ENCODE peak calls at places on chromosomes 6 and 20, in seven cellular contexts. S is heart left ventricle, P is prostate gland, F is spleen, R is breast epithelium, G is HCT116, X is stomach. N is an unnamed sample.

GRCh38 chr6:121430514-121431460 is 4.7 kb upstream of the GJA1 start:
- DNase-seq in S (no peak), P (no peak), F (no peak), R (no peak), G (peak), X (no peak), N (no peak)

GRCh38 chr6:115733426-115733825 is 327.3 kb downstream of the FRK start:
- DNase-seq in S (no peak), P (no peak), F (no peak), R (no peak), G (no peak), X (no peak), N (no peak)

GRCh38 chr6:149443411-149444181 is 41.2 kb downstream of the ZC3H12D start:
- DNase-seq in S (no peak), P (no peak), F (peak), R (no peak), G (no peak), X (no peak), N (peak)

GRCh38 chr6:170176621-170177382 is 114.1 kb downstream of the DLL1 start:
- DNase-seq in S (no peak), P (peak), F (peak), R (peak), G (no peak), X (no peak), N (no peak)

GRCh38 chr20:44370639-44371218 is 15.2 kb downstream of the HNF4A start:
- DNase-seq in S (no peak), P (no peak), F (no peak), R (no peak), G (no peak), X (peak), N (no peak)

GRCh38 chr6:56746767-56747504 is 104.2 kb upstream of the DST start:
- DNase-seq in S (no peak), P (no peak), F (no peak), R (no peak), G (no peak), X (no peak), N (no peak)

GRCh38 chr6:158024566-158025297 is 43.1 kb downstream of the SYNJ2 start:
- DNase-seq in S (no peak), P (no peak), F (peak), R (no peak), G (no peak), X (no peak), N (no peak)

GRCh38 chr6:12418946-12419345 is 128.8 kb downstream of the EDN1 start:
- DNase-seq in S (no peak), P (no peak), F (no peak), R (no peak), G (no peak), X (no peak), N (no peak)

GRCh38 chr6:53651764-53652401 is 13.7 kb downstream of the KLHL31 start:
- DNase-seq in S (peak), P (peak), F (peak), R (peak), G (peak), X (peak), N (peak)

GRCh38 chr20:45450097-45450818 is 19.3 kb upstream of the WFDC2 start:
- DNase-seq in S (no peak), P (no peak), F (no peak), R (no peak), G (peak), X (no peak), N (peak)

GRCh38 chr6:11675610-11676009 is 103.0 kb downstream of the ADTRP start:
- DNase-seq in S (no peak), P (no peak), F (no peak), R (no peak), G (no peak), X (no peak), N (no peak)

GRCh38 chr20:33933469-33933909 is 60.2 kb upstream of the RALY start:
- DNase-seq in S (peak), P (peak), F (peak), R (peak), G (peak), X (peak), N (peak)

GRCh38 chr6:73739097-73739496 is 43.1 kb downstream of the CD109 start:
- DNase-seq in S (no peak), P (no peak), F (no peak), R (no peak), G (peak), X (no peak), N (no peak)

GRCh38 chr6:3501826-3502505 is 45.1 kb upstream of the SLC22A23 start:
- DNase-seq in S (no peak), P (no peak), F (no peak), R (no peak), G (no peak), X (no peak), N (no peak)

GRCh38 chr6:3280091-3280490 is 21.3 kb downstream of the PSMG4 start:
- DNase-seq in S (no peak), P (no peak), F (peak), R (no peak), G (no peak), X (no peak), N (peak)

GRCh38 chr6:74764486-74764885 is 441.4 kb downstream of the COL12A1 start:
- DNase-seq in S (no peak), P (no peak), F (no peak), R (no peak), G (no peak), X (no peak), N (no peak)

GRCh38 chr6:142871910-142872331 is 73.1 kb downstream of the HIVEP2 start:
- DNase-seq in S (peak), P (peak), F (no peak), R (no peak), G (no peak), X (no peak), N (no peak)

GRCh38 chr6:142377112-142377848 is 75.5 kb downstream of the ADGRG6 start:
- DNase-seq in S (no peak), P (peak), F (no peak), R (no peak), G (peak), X (peak), N (no peak)

GRCh38 chr6:13485923-13486557 is 1.4 kb downstream of the GFOD1 start:
- DNase-seq in S (peak), P (peak), F (peak), R (no peak), G (no peak), X (no peak), N (peak)

GRCh38 chr20:40073535-40074111 is 615.4 kb downstream of the MAFB start:
- DNase-seq in S (no peak), P (no peak), F (no peak), R (no peak), G (no peak), X (no peak), N (no peak)

GRCh38 chr6:169589699-169590257 is 112.1 kb downstream of the WDR27 start:
- DNase-seq in S (no peak), P (no peak), F (no peak), R (no peak), G (no peak), X (no peak), N (no peak)

GRCh38 chr20:62829231-62830230 is 12.7 kb downstream of the COL9A3 start:
- DNase-seq in S (peak), P (no peak), F (peak), R (no peak), G (no peak), X (no peak), N (no peak)

GRCh38 chr6:161557333-161558107 is 283.7 kb upstream of the AGPAT4 start:
- DNase-seq in S (no peak), P (no peak), F (no peak), R (no peak), G (no peak), X (no peak), N (no peak)

GRCh38 chr6:12947191-12947795 is 230.7 kb downstream of the PHACTR1 start:
- DNase-seq in S (no peak), P (no peak), F (no peak), R (no peak), G (no peak), X (no peak), N (no peak)

GRCh38 chr20:363319-364078 is 16.6 kb downstream of the NRSN2 start:
- DNase-seq in S (no peak), P (no peak), F (no peak), R (no peak), G (no peak), X (no peak), N (no peak)

GRCh38 chr6:5623769-5624168 is 362.5 kb downstream of the FARS2 start:
- DNase-seq in S (no peak), P (no peak), F (no peak), R (no peak), G (no peak), X (no peak), N (no peak)

GRCh38 chr6:63816979-63817436 is 181.4 kb downstream of the PHF3 start:
- DNase-seq in S (no peak), P (no peak), F (no peak), R (no peak), G (no peak), X (no peak), N (no peak)

GRCh38 chr20:19095762-19096161 is 116.7 kb upstream of the SLC24A3 start:
- DNase-seq in S (no peak), P (no peak), F (no peak), R (no peak), G (no peak), X (no peak), N (no peak)

GRCh38 chr6:25296217-25296905 is 17.2 kb downstream of the CARMIL1 start:
- DNase-seq in S (no peak), P (no peak), F (no peak), R (no peak), G (no peak), X (no peak), N (no peak)

GRCh38 chr20:49790077-49790798 is 22.4 kb upstream of the SLC9A8 start:
- DNase-seq in S (peak), P (no peak), F (no peak), R (no peak), G (no peak), X (no peak), N (no peak)

GRCh38 chr6:29696147-29697129 is 15.5 kb upstream of the ZFP57 start:
- DNase-seq in S (no peak), P (no peak), F (no peak), R (no peak), G (no peak), X (no peak), N (no peak)

GRCh38 chr6:139219746-139220145 is 72.1 kb downstream of the TXLNB start:
- DNase-seq in S (no peak), P (no peak), F (no peak), R (no peak), G (no peak), X (no peak), N (no peak)

GRCh38 chr6:167543602-167544506 is 219.0 kb downstream of the TTLL2 start:
- DNase-seq in S (peak), P (no peak), F (no peak), R (no peak), G (no peak), X (no peak), N (peak)

GRCh38 chr20:14720251-14720650 is 382.8 kb upstream of the FLRT3 start:
- DNase-seq in S (no peak), P (no peak), F (no peak), R (no peak), G (no peak), X (no peak), N (no peak)

DNA sequence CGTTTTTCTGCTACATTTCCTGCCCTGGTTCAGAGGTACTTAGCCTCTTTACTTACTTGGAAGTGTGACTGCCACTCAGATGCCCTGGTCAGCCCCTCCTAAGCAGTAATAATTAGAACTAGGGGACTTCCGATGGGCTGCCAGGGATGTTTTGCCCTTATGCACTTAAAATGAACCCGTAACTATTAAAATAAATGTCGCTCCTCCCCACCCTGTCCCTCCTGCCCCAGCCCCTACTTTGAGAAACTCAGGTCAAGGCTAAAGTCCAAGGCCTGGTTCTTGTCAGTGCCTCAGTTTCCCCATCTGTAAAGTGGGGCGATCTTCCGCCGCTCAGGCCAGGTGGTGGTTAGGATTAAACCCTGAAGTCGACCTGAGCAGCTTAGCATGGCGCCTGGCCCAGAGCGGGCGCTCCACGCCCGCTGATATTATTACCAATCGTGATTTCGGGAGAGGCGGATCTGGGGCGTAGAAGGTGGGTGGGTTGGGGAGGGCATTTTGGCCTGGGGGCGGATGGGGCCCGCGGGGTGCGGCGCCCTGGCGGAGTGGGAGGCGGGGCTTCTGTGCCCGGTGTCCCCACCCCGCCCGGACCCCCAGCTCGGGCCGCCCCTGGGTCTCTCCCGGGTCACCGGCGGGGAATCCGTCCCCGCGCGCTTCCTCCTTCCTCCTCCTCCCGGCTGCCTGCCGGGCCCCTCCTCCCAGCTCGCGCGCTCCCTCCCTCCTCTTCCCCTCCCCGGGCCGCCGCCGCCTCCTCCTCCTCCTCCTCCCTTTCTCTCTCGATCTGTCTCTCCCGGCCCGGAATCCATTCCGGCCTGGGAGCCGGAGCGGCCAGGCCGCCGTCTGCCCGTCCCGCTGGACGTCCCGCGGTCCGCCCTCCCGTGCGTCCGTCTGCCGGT is at the start of gene SRC:
- DNase-seq in S (peak), P (peak), F (peak), R (peak), G (no peak), X (peak), N (peak)
- TF ChIP-seq POLR2A in S (peak), P (peak), F (no peak), R (no peak), G (peak), X (no peak), N (peak)

GRCh38 chr6:156870926-156871539 is 93.9 kb downstream of the ARID1B start:
- DNase-seq in S (no peak), P (no peak), F (no peak), R (no peak), G (no peak), X (no peak), N (no peak)
- TF ChIP-seq POLR2A in S (no peak), P (no peak), F (no peak), R (no peak), G (no peak), X (no peak), N (no peak)

DNA sequence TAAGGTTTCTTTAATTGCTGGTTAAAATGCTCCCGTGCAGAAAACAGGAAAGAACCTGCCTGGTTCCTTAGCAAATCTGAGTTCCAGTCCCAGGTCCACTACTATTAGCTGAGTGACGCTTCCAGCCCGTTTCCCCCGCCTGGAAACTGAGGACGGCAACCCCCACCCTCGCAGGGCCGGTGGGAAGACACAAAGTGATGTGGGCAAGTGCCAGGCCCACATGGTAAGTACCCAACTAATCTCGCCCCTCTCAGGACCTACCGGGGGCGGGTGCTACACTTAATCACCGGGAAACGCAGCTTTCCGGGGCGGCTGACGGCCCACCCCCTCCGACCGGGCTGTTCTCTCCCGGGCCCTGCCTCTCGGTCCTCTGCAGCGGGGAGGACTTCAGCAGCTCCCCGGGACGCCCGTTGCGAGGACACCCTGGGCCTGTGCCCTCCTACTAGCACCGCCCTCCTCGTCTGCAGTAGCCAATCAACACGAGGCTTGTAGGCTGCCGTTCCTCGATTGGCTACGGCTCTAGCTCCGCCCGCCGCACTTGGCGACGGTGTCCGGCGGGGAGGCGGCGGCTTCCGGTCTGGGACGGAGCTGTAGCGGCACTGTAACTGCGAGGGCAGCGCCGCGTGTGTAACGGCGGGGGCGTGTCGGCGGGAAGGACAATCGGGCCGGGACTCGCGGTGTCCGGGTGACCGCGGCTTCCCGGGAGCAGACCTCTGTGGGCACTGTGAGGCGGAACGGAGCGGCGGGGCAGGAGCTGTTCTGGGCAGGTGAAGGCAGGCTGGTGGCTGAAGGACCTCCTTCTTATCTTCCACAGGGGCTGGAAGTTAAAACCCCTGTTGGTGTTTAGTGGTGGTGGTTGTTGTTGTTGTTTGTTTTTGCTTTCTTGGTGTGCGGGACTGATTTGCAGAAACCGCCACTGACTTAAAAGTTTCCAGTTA is at the start of gene ZBTB9:
- DNase-seq in S (peak), P (peak), F (peak), R (peak), G (peak), X (peak), N (peak)
- TF ChIP-seq POLR2A in S (peak), P (peak), F (peak), R (peak), G (peak), X (peak), N (peak)

GRCh38 chr6:34273242-34273805 is 24.5 kb upstream of the SMIM29 start:
- DNase-seq in S (peak), P (no peak), F (peak), R (no peak), G (no peak), X (peak), N (no peak)
- TF ChIP-seq POLR2A in S (no peak), P (no peak), F (no peak), R (no peak), G (no peak), X (no peak), N (no peak)

DNA sequence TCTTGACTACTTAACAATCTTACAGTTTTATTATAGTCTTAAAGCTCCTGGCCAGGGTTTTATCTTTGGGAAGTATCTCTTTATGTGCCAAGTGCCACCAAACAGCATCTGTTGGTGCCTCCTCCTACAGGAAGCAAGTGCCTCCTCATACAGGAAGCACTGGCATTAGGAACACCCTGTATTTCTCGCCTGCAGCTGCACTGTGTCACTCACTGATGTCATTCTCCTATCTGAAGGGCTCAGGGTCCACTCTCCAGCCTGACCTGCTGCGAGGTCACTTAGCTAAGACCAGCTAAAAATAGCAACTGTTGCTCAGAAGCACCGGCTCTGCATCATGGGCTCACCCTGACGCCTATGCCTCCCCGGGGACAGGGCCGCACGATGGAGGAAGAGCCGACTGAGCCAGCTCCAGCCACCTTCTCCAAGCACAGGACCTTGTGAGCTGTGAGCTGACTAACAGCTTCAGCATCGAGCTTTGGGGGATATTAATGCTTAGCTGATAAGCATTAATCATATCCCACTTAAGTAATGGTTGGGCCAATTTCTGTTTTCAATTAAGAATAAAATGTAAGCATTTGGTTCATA is 66.3 kb upstream of the CD93 start:
- DNase-seq in S (peak), P (no peak), F (no peak), R (no peak), G (no peak), X (peak), N (peak)
- TF ChIP-seq POLR2A in S (peak), P (no peak), F (no peak), R (no peak), G (no peak), X (no peak), N (no peak)

GRCh38 chr20:20765696-20766095 is 53.3 kb upstream of the RALGAPA2 start:
- DNase-seq in S (no peak), P (no peak), F (no peak), R (no peak), G (no peak), X (no peak), N (no peak)

GRCh38 chr20:20759132-20759531 is 46.7 kb upstream of the RALGAPA2 start:
- DNase-seq in S (no peak), P (peak), F (no peak), R (no peak), G (no peak), X (no peak), N (no peak)

GRCh38 chr20:20768202-20768815 is 55.9 kb upstream of the RALGAPA2 start:
- DNase-seq in S (no peak), P (no peak), F (no peak), R (no peak), G (no peak), X (no peak), N (no peak)

GRCh38 chr20:20761302-20761701 is 48.9 kb upstream of the RALGAPA2 start:
- DNase-seq in S (no peak), P (no peak), F (no peak), R (no peak), G (no peak), X (no peak), N (no peak)

DNA sequence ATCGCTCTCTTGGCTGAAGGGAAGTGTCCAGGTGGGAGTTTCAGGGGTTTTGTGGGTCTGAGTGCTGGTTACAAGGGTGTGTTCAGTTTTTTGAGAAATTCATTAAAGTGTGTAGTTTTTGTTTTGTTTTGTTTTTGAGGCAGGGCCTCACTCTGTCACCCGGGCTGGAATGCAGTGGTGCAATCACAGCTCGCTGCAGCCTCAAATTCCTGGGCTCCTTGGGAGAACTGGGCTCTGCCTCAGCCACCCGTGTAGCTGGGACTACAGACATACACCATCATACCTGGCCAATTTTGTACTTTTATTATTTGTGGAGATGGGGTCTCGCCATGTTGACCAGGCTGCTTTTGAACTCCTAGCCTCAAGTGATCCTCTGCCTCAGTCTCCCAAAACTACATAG is 51.2 kb upstream of the RALGAPA2 start:
- DNase-seq in S (no peak), P (no peak), F (no peak), R (no peak), G (no peak), X (no peak), N (no peak)
- TF ChIP-seq POLR2A in S (no peak), P (no peak), F (no peak), R (no peak), G (no peak), X (no peak), N (no peak)

GRCh38 chr6:6678185-6678671 is 89.7 kb downstream of the LY86 start:
- DNase-seq in S (no peak), P (no peak), F (no peak), R (no peak), G (no peak), X (no peak), N (no peak)
- TF ChIP-seq POLR2A in S (no peak), P (no peak), F (no peak), R (no peak), G (no peak), X (no peak), N (no peak)